ENCODE peak calls at places on chromosomes 6 and 20, in five cellular contexts. V is tibial nerve, H is upper lobe of right lung, P is K562, B is mucosa of descending colon. D is an unnamed sample.
A peak's percentile ranks its signal among the peaks of the same experiment; 100 is the strongest.

GRCh38 chr20:50133474-50134217 is 19.9 kb downstream of the PEDS1 start:
- DNase-seq in V (no peak), P (no peak), H (no peak), B (no peak), D (no peak)

GRCh38 chr6:168033791-168034190 is 36.3 kb downstream of the KIF25 start:
- DNase-seq in B (no peak), H (no peak), V (no peak), P (no peak), D (no peak)

GRCh38 chr20:10798811-10799210 is 125.0 kb upstream of the JAG1 start:
- DNase-seq in B (no peak), V (no peak), H (no peak), P (no peak), D (peak; percentile 12)

GRCh38 chr6:136553166-136553787 is 3.1 kb upstream of the MAP7 start:
- DNase-seq in B (peak; percentile 61), V (no peak), P (no peak), H (no peak), D (no peak)

GRCh38 chr6:78530208-78530607 is 337.1 kb upstream of the IRAK1BP1 start:
- DNase-seq in P (no peak), V (no peak), B (no peak), H (no peak), D (no peak)

GRCh38 chr6:164331026-164331425 is 916.5 kb downstream of the QKI start:
- DNase-seq in H (no peak), V (no peak), B (no peak), P (no peak), D (no peak)

GRCh38 chr20:3563548-3564177 is 92.8 kb downstream of the ATRN start:
- DNase-seq in V (peak; percentile 41), P (peak; percentile 28), H (no peak), B (no peak), D (peak; percentile 79)

GRCh38 chr20:38369387-38369786 is 23.1 kb downstream of the LBP start:
- DNase-seq in P (peak; percentile 74), B (no peak), H (no peak), V (no peak), D (peak; percentile 46)

GRCh38 chr6:117167520-117168271 is 97.7 kb upstream of the VGLL2 start:
- DNase-seq in H (no peak), V (no peak), P (no peak), B (no peak), D (peak; percentile 22)

GRCh38 chr6:78831492-78831891 is 35.9 kb upstream of the IRAK1BP1 start:
- DNase-seq in P (no peak), H (no peak), V (no peak), B (no peak), D (peak; percentile 74)

GRCh38 chr6:105609375-105609991 is 206.6 kb upstream of the PREP start:
- DNase-seq in V (no peak), H (peak; percentile 64), B (peak; percentile 56), P (no peak), D (peak; percentile 77)

GRCh38 chr20:58457083-58457680 is 58.0 kb downstream of the APCDD1L start:
- DNase-seq in B (no peak), P (no peak), V (no peak), H (no peak), D (peak; percentile 72)

GRCh38 chr20:32067234-32067821 is 15.3 kb downstream of the HCK start:
- DNase-seq in B (no peak), V (no peak), P (no peak), H (no peak), D (peak; percentile 83)

GRCh38 chr6:38337819-38338465 is 301.8 kb downstream of the BTBD9 start:
- DNase-seq in P (no peak), B (no peak), V (no peak), H (no peak), D (peak; percentile 84)

GRCh38 chr6:77926198-77926752 is 273.4 kb downstream of the MEI4 start:
- DNase-seq in H (no peak), P (no peak), B (no peak), V (no peak), D (peak; percentile 70)

GRCh38 chr6:166802437-166802836 is 153.9 kb downstream of the RNASET2 start:
- DNase-seq in B (no peak), H (no peak), P (no peak), V (no peak), D (no peak)

GRCh38 chr6:45445364-45445748 is 67.6 kb upstream of the SUPT3H start:
- DNase-seq in P (no peak), H (no peak), V (no peak), B (no peak), D (no peak)

GRCh38 chr6:169212436-169212835 is 41.2 kb downstream of the THBS2 start:
- DNase-seq in H (no peak), P (no peak), V (no peak), B (no peak), D (peak; percentile 47)

GRCh38 chr20:20699144-20699543 is 13.3 kb downstream of the RALGAPA2 start:
- DNase-seq in V (no peak), P (no peak), B (no peak), H (no peak), D (peak; percentile 20)

GRCh38 chr6:27834879-27835549 is 77.2 kb downstream of the OR2B2 start:
- DNase-seq in H (no peak), P (peak; percentile 43), B (no peak), V (no peak), D (no peak)

GRCh38 chr6:71621918-71622519 is 264.3 kb upstream of the RIMS1 start:
- DNase-seq in P (no peak), V (no peak), H (no peak), B (no peak), D (peak; percentile 31)

GRCh38 chr6:69791065-69791471 is 5.7 kb downstream of the LMBRD1 start:
- DNase-seq in H (no peak), V (no peak), P (no peak), B (no peak), D (no peak)

GRCh38 chr6:130513770-130514169 is 148.0 kb downstream of the TMEM200A start:
- DNase-seq in B (no peak), V (peak; percentile 36), P (no peak), H (no peak), D (peak; percentile 88)

GRCh38 chr20:8322654-8323053 is 190.6 kb downstream of the PLCB1 start:
- DNase-seq in V (no peak), P (no peak), B (no peak), H (no peak), D (no peak)

GRCh38 chr6:167588181-167588919 is 238.4 kb upstream of the AFDN start:
- DNase-seq in H (no peak), P (no peak), B (no peak), V (peak; percentile 3), D (peak; percentile 6)

GRCh38 chr6:30847421-30847970 is 36.8 kb upstream of the DDR1 start:
- DNase-seq in P (no peak), V (no peak), B (no peak), H (peak; percentile 75), D (no peak)

GRCh38 chr20:36604952-36605308 is 649 bp upstream of the RAB5IF start:
- DNase-seq in P (peak; percentile 28), V (peak; percentile 18), B (peak; percentile 81), H (peak; percentile 70), D (peak; percentile 17)

DNA sequence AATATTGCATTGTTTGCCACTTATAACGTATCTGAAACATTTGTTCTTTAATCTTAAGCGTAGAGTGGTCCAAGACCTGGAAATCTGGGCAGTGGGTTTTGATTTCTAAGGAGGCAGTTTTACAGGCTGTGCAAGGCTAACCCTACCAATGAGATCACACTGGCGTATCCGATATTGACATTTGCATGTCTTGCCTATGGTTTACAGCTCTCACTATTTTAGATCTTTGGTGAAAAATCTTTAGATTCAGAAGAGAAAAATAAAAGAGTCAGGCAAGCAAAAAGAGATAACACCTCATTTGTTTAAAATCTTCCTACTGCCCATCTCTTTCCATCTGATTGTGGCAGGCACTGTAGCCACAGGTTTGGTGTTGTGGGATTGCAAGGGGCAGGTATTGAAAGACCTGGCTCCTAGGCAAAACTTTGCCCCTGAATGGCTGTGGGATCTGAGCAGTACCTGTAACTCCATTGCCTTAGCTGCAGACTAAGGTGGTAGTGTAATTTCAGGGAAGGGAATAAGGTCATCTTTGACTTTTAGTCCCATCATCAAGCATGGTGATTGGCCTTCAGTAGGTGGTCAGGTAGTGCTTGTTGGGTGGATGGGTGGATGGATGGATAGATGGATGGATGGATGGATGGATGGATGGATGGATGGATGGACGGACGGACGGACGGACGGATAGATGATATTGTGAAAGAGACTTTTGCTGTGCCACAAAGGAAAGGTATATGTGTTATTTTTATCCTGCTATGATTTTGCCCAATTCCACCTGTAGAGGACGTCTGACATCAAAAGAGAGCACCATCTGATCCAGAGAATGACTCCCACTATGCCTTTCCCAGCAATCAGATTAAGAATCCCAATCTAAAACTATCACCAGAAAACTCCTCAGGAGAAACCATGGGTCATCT is 1.9 kb downstream of the TNFAIP3 start:
- DNase-seq in V (no peak), H (no peak), B (no peak), P (no peak), D (no peak)
- TF ChIP-seq CTCF in V (no peak), H (no peak), B (no peak), P (peak; percentile 29), D (no peak)

GRCh38 chr6:6645266-6645917 is 56.9 kb downstream of the LY86 start:
- DNase-seq in H (no peak), B (no peak), V (no peak), P (no peak), D (no peak)
- H3K4me3 ChIP-seq in H (no peak overlapping the region), B (no peak overlapping the region), V (no peak overlapping the region), P (no peak overlapping the region), D (no peak overlapping the region)

GRCh38 chr6:98942263-98942803 is 5.4 kb downstream of the FBXL4 start:
- DNase-seq in V (no peak), B (no peak), H (no peak), P (peak; percentile 18), D (no peak)
- TF ChIP-seq CTCF in V (no peak), B (no peak), H (no peak), P (no peak), D (peak; percentile 8)

GRCh38 chr6:112085666-112086065 is 1.6 kb downstream of the TUBE1 start:
- DNase-seq in P (no peak), B (no peak), V (no peak), H (no peak), D (no peak)
- H3K4me3 ChIP-seq in P (no peak overlapping the region), B (no peak overlapping the region), V (no peak overlapping the region), H (no peak overlapping the region), D (no peak overlapping the region)